ENCODE peak calls at places on chromosomes 11 and 22, in eight cellular contexts. One of them, this sample, is unnamed.

GRCh38 chr22:44410396-44411056 is 87.5 kb downstream of the RTL6 start:
- DNase-seq in activated CD4-positive, CD25-positive, alpha-beta regulatory T cell treated with anti-CD3 and anti-CD28 coated beads, Interleukin-2, amount 50 U/mL, for 72 hours: no peak
- DNase-seq in pulmonary artery endothelial cell: no peak
- DNase-seq in GM12865: no peak
- DNase-seq in stimulated activated CD4-positive, alpha-beta T cell treated with anti-CD3 and anti-CD28 coated beads, Interleukin-15, amount 100 ng/mL, for 24 hours: no peak
- DNase-seq in astrocyte: no peak
- DNase-seq in NCI-H1417 treated with DMSO at 0.1 percent for 48 hours: no peak
- DNase-seq in germinal center: no peak
- DNase-seq in this sample: no peak

GRCh38 chr22:20111045-20111688 is 4.7 kb upstream of the RANBP1 start:
- DNase-seq in activated CD4-positive, CD25-positive, alpha-beta regulatory T cell treated with anti-CD3 and anti-CD28 coated beads, Interleukin-2, amount 50 U/mL, for 72 hours: no peak
- DNase-seq in pulmonary artery endothelial cell: no peak
- DNase-seq in GM12865: peak
- DNase-seq in stimulated activated CD4-positive, alpha-beta T cell treated with anti-CD3 and anti-CD28 coated beads, Interleukin-15, amount 100 ng/mL, for 24 hours: peak
- DNase-seq in astrocyte: peak
- DNase-seq in NCI-H1417 treated with DMSO at 0.1 percent for 48 hours: no peak
- DNase-seq in germinal center: peak
- DNase-seq in this sample: peak

GRCh38 chr11:132158091-132158490 is 787.7 kb downstream of the NTM start:
- DNase-seq in activated CD4-positive, CD25-positive, alpha-beta regulatory T cell treated with anti-CD3 and anti-CD28 coated beads, Interleukin-2, amount 50 U/mL, for 72 hours: no peak
- DNase-seq in pulmonary artery endothelial cell: no peak
- DNase-seq in GM12865: peak
- DNase-seq in stimulated activated CD4-positive, alpha-beta T cell treated with anti-CD3 and anti-CD28 coated beads, Interleukin-15, amount 100 ng/mL, for 24 hours: no peak
- DNase-seq in astrocyte: no peak
- DNase-seq in NCI-H1417 treated with DMSO at 0.1 percent for 48 hours: no peak
- DNase-seq in germinal center: no peak
- DNase-seq in this sample: peak

GRCh38 chr11:27894552-27894951 is 194.3 kb upstream of the BDNF start:
- DNase-seq in activated CD4-positive, CD25-positive, alpha-beta regulatory T cell treated with anti-CD3 and anti-CD28 coated beads, Interleukin-2, amount 50 U/mL, for 72 hours: no peak
- DNase-seq in pulmonary artery endothelial cell: no peak
- DNase-seq in GM12865: no peak
- DNase-seq in stimulated activated CD4-positive, alpha-beta T cell treated with anti-CD3 and anti-CD28 coated beads, Interleukin-15, amount 100 ng/mL, for 24 hours: no peak
- DNase-seq in astrocyte: no peak
- DNase-seq in NCI-H1417 treated with DMSO at 0.1 percent for 48 hours: no peak
- DNase-seq in germinal center: no peak
- DNase-seq in this sample: no peak

GRCh38 chr11:2097356-2097997 is 41.7 kb downstream of the IGF2 start:
- DNase-seq in activated CD4-positive, CD25-positive, alpha-beta regulatory T cell treated with anti-CD3 and anti-CD28 coated beads, Interleukin-2, amount 50 U/mL, for 72 hours: peak
- DNase-seq in pulmonary artery endothelial cell: peak
- DNase-seq in GM12865: no peak
- DNase-seq in stimulated activated CD4-positive, alpha-beta T cell treated with anti-CD3 and anti-CD28 coated beads, Interleukin-15, amount 100 ng/mL, for 24 hours: no peak
- DNase-seq in astrocyte: peak
- DNase-seq in NCI-H1417 treated with DMSO at 0.1 percent for 48 hours: no peak
- DNase-seq in germinal center: no peak
- DNase-seq in this sample: peak

GRCh38 chr11:59754494-59754858 is 700 bp upstream of the STX3 start:
- DNase-seq in activated CD4-positive, CD25-positive, alpha-beta regulatory T cell treated with anti-CD3 and anti-CD28 coated beads, Interleukin-2, amount 50 U/mL, for 72 hours: peak
- DNase-seq in pulmonary artery endothelial cell: no peak
- DNase-seq in GM12865: peak
- DNase-seq in stimulated activated CD4-positive, alpha-beta T cell treated with anti-CD3 and anti-CD28 coated beads, Interleukin-15, amount 100 ng/mL, for 24 hours: peak
- DNase-seq in astrocyte: no peak
- DNase-seq in NCI-H1417 treated with DMSO at 0.1 percent for 48 hours: no peak
- DNase-seq in germinal center: peak
- DNase-seq in this sample: peak

GRCh38 chr11:74311352-74311926 is at the start of gene P4HA3:
- DNase-seq in activated CD4-positive, CD25-positive, alpha-beta regulatory T cell treated with anti-CD3 and anti-CD28 coated beads, Interleukin-2, amount 50 U/mL, for 72 hours: peak
- DNase-seq in pulmonary artery endothelial cell: no peak
- DNase-seq in GM12865: peak
- DNase-seq in stimulated activated CD4-positive, alpha-beta T cell treated with anti-CD3 and anti-CD28 coated beads, Interleukin-15, amount 100 ng/mL, for 24 hours: peak
- DNase-seq in astrocyte: no peak
- DNase-seq in NCI-H1417 treated with DMSO at 0.1 percent for 48 hours: no peak
- DNase-seq in germinal center: peak
- DNase-seq in this sample: peak

GRCh38 chr22:23557036-23557435 is 23.1 kb downstream of the IGLL1 start:
- DNase-seq in activated CD4-positive, CD25-positive, alpha-beta regulatory T cell treated with anti-CD3 and anti-CD28 coated beads, Interleukin-2, amount 50 U/mL, for 72 hours: no peak
- DNase-seq in pulmonary artery endothelial cell: no peak
- DNase-seq in GM12865: no peak
- DNase-seq in stimulated activated CD4-positive, alpha-beta T cell treated with anti-CD3 and anti-CD28 coated beads, Interleukin-15, amount 100 ng/mL, for 24 hours: no peak
- DNase-seq in astrocyte: no peak
- DNase-seq in NCI-H1417 treated with DMSO at 0.1 percent for 48 hours: no peak
- DNase-seq in germinal center: no peak
- DNase-seq in this sample: no peak

GRCh38 chr22:29520851-29521250 is 32.7 kb downstream of the THOC5 start:
- DNase-seq in activated CD4-positive, CD25-positive, alpha-beta regulatory T cell treated with anti-CD3 and anti-CD28 coated beads, Interleukin-2, amount 50 U/mL, for 72 hours: no peak
- DNase-seq in pulmonary artery endothelial cell: peak
- DNase-seq in GM12865: no peak
- DNase-seq in stimulated activated CD4-positive, alpha-beta T cell treated with anti-CD3 and anti-CD28 coated beads, Interleukin-15, amount 100 ng/mL, for 24 hours: no peak
- DNase-seq in astrocyte: peak
- DNase-seq in NCI-H1417 treated with DMSO at 0.1 percent for 48 hours: no peak
- DNase-seq in germinal center: no peak
- DNase-seq in this sample: peak

GRCh38 chr22:21025266-21025665 is 7.1 kb downstream of the SLC7A4 start:
- DNase-seq in activated CD4-positive, CD25-positive, alpha-beta regulatory T cell treated with anti-CD3 and anti-CD28 coated beads, Interleukin-2, amount 50 U/mL, for 72 hours: no peak
- DNase-seq in pulmonary artery endothelial cell: no peak
- DNase-seq in GM12865: no peak
- DNase-seq in stimulated activated CD4-positive, alpha-beta T cell treated with anti-CD3 and anti-CD28 coated beads, Interleukin-15, amount 100 ng/mL, for 24 hours: no peak
- DNase-seq in astrocyte: no peak
- DNase-seq in NCI-H1417 treated with DMSO at 0.1 percent for 48 hours: no peak
- DNase-seq in germinal center: no peak
- DNase-seq in this sample: no peak

GRCh38 chr11:86167499-86168161 is 76.9 kb upstream of the EED start:
- DNase-seq in activated CD4-positive, CD25-positive, alpha-beta regulatory T cell treated with anti-CD3 and anti-CD28 coated beads, Interleukin-2, amount 50 U/mL, for 72 hours: no peak
- DNase-seq in pulmonary artery endothelial cell: no peak
- DNase-seq in GM12865: no peak
- DNase-seq in stimulated activated CD4-positive, alpha-beta T cell treated with anti-CD3 and anti-CD28 coated beads, Interleukin-15, amount 100 ng/mL, for 24 hours: no peak
- DNase-seq in astrocyte: no peak
- DNase-seq in NCI-H1417 treated with DMSO at 0.1 percent for 48 hours: no peak
- DNase-seq in germinal center: no peak
- DNase-seq in this sample: no peak

GRCh38 chr11:130211781-130212401 is 52.3 kb downstream of the ST14 start:
- DNase-seq in activated CD4-positive, CD25-positive, alpha-beta regulatory T cell treated with anti-CD3 and anti-CD28 coated beads, Interleukin-2, amount 50 U/mL, for 72 hours: no peak
- DNase-seq in pulmonary artery endothelial cell: no peak
- DNase-seq in GM12865: no peak
- DNase-seq in stimulated activated CD4-positive, alpha-beta T cell treated with anti-CD3 and anti-CD28 coated beads, Interleukin-15, amount 100 ng/mL, for 24 hours: no peak
- DNase-seq in astrocyte: no peak
- DNase-seq in NCI-H1417 treated with DMSO at 0.1 percent for 48 hours: no peak
- DNase-seq in germinal center: no peak
- DNase-seq in this sample: no peak

GRCh38 chr22:50059185-50059880 is 1.2 kb upstream of the TTLL8 start:
- DNase-seq in activated CD4-positive, CD25-positive, alpha-beta regulatory T cell treated with anti-CD3 and anti-CD28 coated beads, Interleukin-2, amount 50 U/mL, for 72 hours: no peak
- DNase-seq in pulmonary artery endothelial cell: no peak
- DNase-seq in GM12865: no peak
- DNase-seq in stimulated activated CD4-positive, alpha-beta T cell treated with anti-CD3 and anti-CD28 coated beads, Interleukin-15, amount 100 ng/mL, for 24 hours: no peak
- DNase-seq in astrocyte: no peak
- DNase-seq in NCI-H1417 treated with DMSO at 0.1 percent for 48 hours: no peak
- DNase-seq in germinal center: peak
- DNase-seq in this sample: peak

GRCh38 chr11:14237333-14237988 is 121.5 kb downstream of the RRAS2 start:
- DNase-seq in activated CD4-positive, CD25-positive, alpha-beta regulatory T cell treated with anti-CD3 and anti-CD28 coated beads, Interleukin-2, amount 50 U/mL, for 72 hours: no peak
- DNase-seq in pulmonary artery endothelial cell: no peak
- DNase-seq in GM12865: peak
- DNase-seq in stimulated activated CD4-positive, alpha-beta T cell treated with anti-CD3 and anti-CD28 coated beads, Interleukin-15, amount 100 ng/mL, for 24 hours: no peak
- DNase-seq in astrocyte: no peak
- DNase-seq in NCI-H1417 treated with DMSO at 0.1 percent for 48 hours: no peak
- DNase-seq in germinal center: peak
- DNase-seq in this sample: no peak

GRCh38 chr11:27557223-27557622 is 50.7 kb upstream of the LIN7C start:
- DNase-seq in activated CD4-positive, CD25-positive, alpha-beta regulatory T cell treated with anti-CD3 and anti-CD28 coated beads, Interleukin-2, amount 50 U/mL, for 72 hours: no peak
- DNase-seq in pulmonary artery endothelial cell: no peak
- DNase-seq in GM12865: no peak
- DNase-seq in stimulated activated CD4-positive, alpha-beta T cell treated with anti-CD3 and anti-CD28 coated beads, Interleukin-15, amount 100 ng/mL, for 24 hours: no peak
- DNase-seq in astrocyte: peak
- DNase-seq in NCI-H1417 treated with DMSO at 0.1 percent for 48 hours: no peak
- DNase-seq in germinal center: no peak
- DNase-seq in this sample: peak

GRCh38 chr11:34564406-34564805 is 50.8 kb upstream of the ELF5 start:
- DNase-seq in activated CD4-positive, CD25-positive, alpha-beta regulatory T cell treated with anti-CD3 and anti-CD28 coated beads, Interleukin-2, amount 50 U/mL, for 72 hours: no peak
- DNase-seq in pulmonary artery endothelial cell: no peak
- DNase-seq in GM12865: no peak
- DNase-seq in stimulated activated CD4-positive, alpha-beta T cell treated with anti-CD3 and anti-CD28 coated beads, Interleukin-15, amount 100 ng/mL, for 24 hours: no peak
- DNase-seq in astrocyte: peak
- DNase-seq in NCI-H1417 treated with DMSO at 0.1 percent for 48 hours: no peak
- DNase-seq in germinal center: no peak
- DNase-seq in this sample: peak

GRCh38 chr22:44246615-44247326 is 66.0 kb downstream of the SHISAL1 start:
- DNase-seq in activated CD4-positive, CD25-positive, alpha-beta regulatory T cell treated with anti-CD3 and anti-CD28 coated beads, Interleukin-2, amount 50 U/mL, for 72 hours: no peak
- DNase-seq in pulmonary artery endothelial cell: no peak
- DNase-seq in GM12865: no peak
- DNase-seq in stimulated activated CD4-positive, alpha-beta T cell treated with anti-CD3 and anti-CD28 coated beads, Interleukin-15, amount 100 ng/mL, for 24 hours: no peak
- DNase-seq in astrocyte: no peak
- DNase-seq in NCI-H1417 treated with DMSO at 0.1 percent for 48 hours: no peak
- DNase-seq in germinal center: no peak
- DNase-seq in this sample: no peak

GRCh38 chr22:38305481-38306448 is 11.5 kb downstream of the CSNK1E start:
- DNase-seq in activated CD4-positive, CD25-positive, alpha-beta regulatory T cell treated with anti-CD3 and anti-CD28 coated beads, Interleukin-2, amount 50 U/mL, for 72 hours: no peak
- DNase-seq in pulmonary artery endothelial cell: no peak
- DNase-seq in GM12865: peak
- DNase-seq in stimulated activated CD4-positive, alpha-beta T cell treated with anti-CD3 and anti-CD28 coated beads, Interleukin-15, amount 100 ng/mL, for 24 hours: peak
- DNase-seq in astrocyte: peak
- DNase-seq in NCI-H1417 treated with DMSO at 0.1 percent for 48 hours: no peak
- DNase-seq in germinal center: peak
- DNase-seq in this sample: peak

GRCh38 chr22:32628626-32629587 is 154.3 kb downstream of the FBXO7 start:
- DNase-seq in activated CD4-positive, CD25-positive, alpha-beta regulatory T cell treated with anti-CD3 and anti-CD28 coated beads, Interleukin-2, amount 50 U/mL, for 72 hours: no peak
- DNase-seq in pulmonary artery endothelial cell: no peak
- DNase-seq in GM12865: no peak
- DNase-seq in stimulated activated CD4-positive, alpha-beta T cell treated with anti-CD3 and anti-CD28 coated beads, Interleukin-15, amount 100 ng/mL, for 24 hours: no peak
- DNase-seq in astrocyte: no peak
- DNase-seq in NCI-H1417 treated with DMSO at 0.1 percent for 48 hours: no peak
- DNase-seq in germinal center: no peak
- DNase-seq in this sample: peak

GRCh38 chr11:126150256-126150655 is 61.2 kb downstream of the RPUSD4 start:
- DNase-seq in activated CD4-positive, CD25-positive, alpha-beta regulatory T cell treated with anti-CD3 and anti-CD28 coated beads, Interleukin-2, amount 50 U/mL, for 72 hours: no peak
- DNase-seq in pulmonary artery endothelial cell: no peak
- DNase-seq in GM12865: no peak
- DNase-seq in stimulated activated CD4-positive, alpha-beta T cell treated with anti-CD3 and anti-CD28 coated beads, Interleukin-15, amount 100 ng/mL, for 24 hours: no peak
- DNase-seq in astrocyte: no peak
- DNase-seq in NCI-H1417 treated with DMSO at 0.1 percent for 48 hours: no peak
- DNase-seq in germinal center: no peak
- DNase-seq in this sample: no peak

GRCh38 chr11:34214961-34215805 is 109.8 kb downstream of the NAT10 start:
- DNase-seq in activated CD4-positive, CD25-positive, alpha-beta regulatory T cell treated with anti-CD3 and anti-CD28 coated beads, Interleukin-2, amount 50 U/mL, for 72 hours: peak
- DNase-seq in pulmonary artery endothelial cell: no peak
- DNase-seq in GM12865: no peak
- DNase-seq in stimulated activated CD4-positive, alpha-beta T cell treated with anti-CD3 and anti-CD28 coated beads, Interleukin-15, amount 100 ng/mL, for 24 hours: peak
- DNase-seq in astrocyte: peak
- DNase-seq in NCI-H1417 treated with DMSO at 0.1 percent for 48 hours: no peak
- DNase-seq in germinal center: no peak
- DNase-seq in this sample: peak

GRCh38 chr22:30178180-30179126 is 68.1 kb downstream of the LIF start:
- DNase-seq in activated CD4-positive, CD25-positive, alpha-beta regulatory T cell treated with anti-CD3 and anti-CD28 coated beads, Interleukin-2, amount 50 U/mL, for 72 hours: no peak
- DNase-seq in pulmonary artery endothelial cell: no peak
- DNase-seq in GM12865: no peak
- DNase-seq in stimulated activated CD4-positive, alpha-beta T cell treated with anti-CD3 and anti-CD28 coated beads, Interleukin-15, amount 100 ng/mL, for 24 hours: peak
- DNase-seq in astrocyte: no peak
- DNase-seq in NCI-H1417 treated with DMSO at 0.1 percent for 48 hours: no peak
- DNase-seq in germinal center: no peak
- DNase-seq in this sample: no peak

GRCh38 chr11:126106929-126107328 is 44.3 kb upstream of the CDON start:
- DNase-seq in activated CD4-positive, CD25-positive, alpha-beta regulatory T cell treated with anti-CD3 and anti-CD28 coated beads, Interleukin-2, amount 50 U/mL, for 72 hours: no peak
- DNase-seq in pulmonary artery endothelial cell: no peak
- DNase-seq in GM12865: no peak
- DNase-seq in stimulated activated CD4-positive, alpha-beta T cell treated with anti-CD3 and anti-CD28 coated beads, Interleukin-15, amount 100 ng/mL, for 24 hours: no peak
- DNase-seq in astrocyte: no peak
- DNase-seq in NCI-H1417 treated with DMSO at 0.1 percent for 48 hours: no peak
- DNase-seq in germinal center: no peak
- DNase-seq in this sample: no peak

GRCh38 chr11:45224766-45225165 is 61.4 kb downstream of the SYT13 start:
- DNase-seq in activated CD4-positive, CD25-positive, alpha-beta regulatory T cell treated with anti-CD3 and anti-CD28 coated beads, Interleukin-2, amount 50 U/mL, for 72 hours: no peak
- DNase-seq in pulmonary artery endothelial cell: no peak
- DNase-seq in GM12865: no peak
- DNase-seq in stimulated activated CD4-positive, alpha-beta T cell treated with anti-CD3 and anti-CD28 coated beads, Interleukin-15, amount 100 ng/mL, for 24 hours: no peak
- DNase-seq in astrocyte: no peak
- DNase-seq in NCI-H1417 treated with DMSO at 0.1 percent for 48 hours: no peak
- DNase-seq in germinal center: no peak
- DNase-seq in this sample: no peak

GRCh38 chr22:38144025-38144405 is 33.5 kb upstream of the BAIAP2L2 start:
- DNase-seq in activated CD4-positive, CD25-positive, alpha-beta regulatory T cell treated with anti-CD3 and anti-CD28 coated beads, Interleukin-2, amount 50 U/mL, for 72 hours: no peak
- DNase-seq in pulmonary artery endothelial cell: no peak
- DNase-seq in GM12865: no peak
- DNase-seq in stimulated activated CD4-positive, alpha-beta T cell treated with anti-CD3 and anti-CD28 coated beads, Interleukin-15, amount 100 ng/mL, for 24 hours: no peak
- DNase-seq in astrocyte: no peak
- DNase-seq in NCI-H1417 treated with DMSO at 0.1 percent for 48 hours: no peak
- DNase-seq in germinal center: no peak
- DNase-seq in this sample: no peak

GRCh38 chr11:8707541-8708270 is 25.1 kb downstream of the RPL27A start:
- DNase-seq in activated CD4-positive, CD25-positive, alpha-beta regulatory T cell treated with anti-CD3 and anti-CD28 coated beads, Interleukin-2, amount 50 U/mL, for 72 hours: no peak
- DNase-seq in pulmonary artery endothelial cell: no peak
- DNase-seq in GM12865: no peak
- DNase-seq in stimulated activated CD4-positive, alpha-beta T cell treated with anti-CD3 and anti-CD28 coated beads, Interleukin-15, amount 100 ng/mL, for 24 hours: no peak
- DNase-seq in astrocyte: peak
- DNase-seq in NCI-H1417 treated with DMSO at 0.1 percent for 48 hours: no peak
- DNase-seq in germinal center: no peak
- DNase-seq in this sample: no peak

GRCh38 chr11:3747704-3748103 is 49.6 kb downstream of the NUP98 start:
- DNase-seq in activated CD4-positive, CD25-positive, alpha-beta regulatory T cell treated with anti-CD3 and anti-CD28 coated beads, Interleukin-2, amount 50 U/mL, for 72 hours: no peak
- DNase-seq in pulmonary artery endothelial cell: no peak
- DNase-seq in GM12865: no peak
- DNase-seq in stimulated activated CD4-positive, alpha-beta T cell treated with anti-CD3 and anti-CD28 coated beads, Interleukin-15, amount 100 ng/mL, for 24 hours: no peak
- DNase-seq in astrocyte: peak
- DNase-seq in NCI-H1417 treated with DMSO at 0.1 percent for 48 hours: no peak
- DNase-seq in germinal center: no peak
- DNase-seq in this sample: peak

GRCh38 chr22:49667236-49667635 is 160.4 kb downstream of the BRD1 start:
- DNase-seq in activated CD4-positive, CD25-positive, alpha-beta regulatory T cell treated with anti-CD3 and anti-CD28 coated beads, Interleukin-2, amount 50 U/mL, for 72 hours: no peak
- DNase-seq in pulmonary artery endothelial cell: no peak
- DNase-seq in GM12865: no peak
- DNase-seq in stimulated activated CD4-positive, alpha-beta T cell treated with anti-CD3 and anti-CD28 coated beads, Interleukin-15, amount 100 ng/mL, for 24 hours: no peak
- DNase-seq in astrocyte: no peak
- DNase-seq in NCI-H1417 treated with DMSO at 0.1 percent for 48 hours: no peak
- DNase-seq in germinal center: peak
- DNase-seq in this sample: no peak

GRCh38 chr11:39341461-39341860 is 2118.0 kb downstream of the LRRC4C start:
- DNase-seq in activated CD4-positive, CD25-positive, alpha-beta regulatory T cell treated with anti-CD3 and anti-CD28 coated beads, Interleukin-2, amount 50 U/mL, for 72 hours: no peak
- DNase-seq in pulmonary artery endothelial cell: no peak
- DNase-seq in GM12865: no peak
- DNase-seq in stimulated activated CD4-positive, alpha-beta T cell treated with anti-CD3 and anti-CD28 coated beads, Interleukin-15, amount 100 ng/mL, for 24 hours: no peak
- DNase-seq in astrocyte: no peak
- DNase-seq in NCI-H1417 treated with DMSO at 0.1 percent for 48 hours: no peak
- DNase-seq in germinal center: no peak
- DNase-seq in this sample: no peak

GRCh38 chr11:10455637-10456487 is 798 bp downstream of the AMPD3 start:
- DNase-seq in activated CD4-positive, CD25-positive, alpha-beta regulatory T cell treated with anti-CD3 and anti-CD28 coated beads, Interleukin-2, amount 50 U/mL, for 72 hours: peak
- DNase-seq in pulmonary artery endothelial cell: no peak
- DNase-seq in GM12865: peak
- DNase-seq in stimulated activated CD4-positive, alpha-beta T cell treated with anti-CD3 and anti-CD28 coated beads, Interleukin-15, amount 100 ng/mL, for 24 hours: peak
- DNase-seq in astrocyte: peak
- DNase-seq in NCI-H1417 treated with DMSO at 0.1 percent for 48 hours: no peak
- DNase-seq in germinal center: peak
- DNase-seq in this sample: peak

GRCh38 chr22:37624017-37624365 is 15.4 kb downstream of the GGA1 start:
- DNase-seq in activated CD4-positive, CD25-positive, alpha-beta regulatory T cell treated with anti-CD3 and anti-CD28 coated beads, Interleukin-2, amount 50 U/mL, for 72 hours: no peak
- DNase-seq in pulmonary artery endothelial cell: no peak
- DNase-seq in GM12865: no peak
- DNase-seq in stimulated activated CD4-positive, alpha-beta T cell treated with anti-CD3 and anti-CD28 coated beads, Interleukin-15, amount 100 ng/mL, for 24 hours: no peak
- DNase-seq in astrocyte: no peak
- DNase-seq in NCI-H1417 treated with DMSO at 0.1 percent for 48 hours: no peak
- DNase-seq in germinal center: no peak
- DNase-seq in this sample: no peak

GRCh38 chr11:14443642-14444041 is 56.0 kb downstream of the COPB1 start:
- DNase-seq in activated CD4-positive, CD25-positive, alpha-beta regulatory T cell treated with anti-CD3 and anti-CD28 coated beads, Interleukin-2, amount 50 U/mL, for 72 hours: no peak
- DNase-seq in pulmonary artery endothelial cell: no peak
- DNase-seq in GM12865: no peak
- DNase-seq in stimulated activated CD4-positive, alpha-beta T cell treated with anti-CD3 and anti-CD28 coated beads, Interleukin-15, amount 100 ng/mL, for 24 hours: no peak
- DNase-seq in astrocyte: peak
- DNase-seq in NCI-H1417 treated with DMSO at 0.1 percent for 48 hours: no peak
- DNase-seq in germinal center: no peak
- DNase-seq in this sample: peak

GRCh38 chr22:37672920-37673453 is 2.4 kb upstream of the LGALS1 start:
- DNase-seq in activated CD4-positive, CD25-positive, alpha-beta regulatory T cell treated with anti-CD3 and anti-CD28 coated beads, Interleukin-2, amount 50 U/mL, for 72 hours: no peak
- DNase-seq in pulmonary artery endothelial cell: no peak
- DNase-seq in GM12865: no peak
- DNase-seq in stimulated activated CD4-positive, alpha-beta T cell treated with anti-CD3 and anti-CD28 coated beads, Interleukin-15, amount 100 ng/mL, for 24 hours: peak
- DNase-seq in astrocyte: no peak
- DNase-seq in NCI-H1417 treated with DMSO at 0.1 percent for 48 hours: no peak
- DNase-seq in germinal center: no peak
- DNase-seq in this sample: no peak

GRCh38 chr11:130157111-130157510 is 2.5 kb upstream of the ST14 start:
- DNase-seq in activated CD4-positive, CD25-positive, alpha-beta regulatory T cell treated with anti-CD3 and anti-CD28 coated beads, Interleukin-2, amount 50 U/mL, for 72 hours: no peak
- DNase-seq in pulmonary artery endothelial cell: no peak
- DNase-seq in GM12865: no peak
- DNase-seq in stimulated activated CD4-positive, alpha-beta T cell treated with anti-CD3 and anti-CD28 coated beads, Interleukin-15, amount 100 ng/mL, for 24 hours: no peak
- DNase-seq in astrocyte: no peak
- DNase-seq in NCI-H1417 treated with DMSO at 0.1 percent for 48 hours: no peak
- DNase-seq in germinal center: no peak
- DNase-seq in this sample: no peak

This sample was measured in IMR-90.